ENCODE peak calls at places on chromosomes 6 and 20, in seven cellular contexts. N is SK-MEL-5, S is NCI-H1092, P is left cardiac atrium, O is hippocampal formation, G is RCC 7860, Y is BJ. C is an unnamed sample.
A peak's percentile ranks its signal among the peaks of the same experiment; 100 is the strongest.

GRCh38 chr6:29516108-29516507 is 28.4 kb upstream of the MAS1L start:
- DNase-seq in O (no peak), G (peak; percentile 63), P (no peak), S (no peak), Y (no peak), N (peak; percentile 61), C (peak; percentile 14)

GRCh38 chr6:17334265-17334664 is 53.1 kb downstream of the RBM24 start:
- DNase-seq in Y (no peak), N (no peak), G (peak; percentile 16), S (no peak), O (no peak), P (no peak), C (peak; percentile 6)

GRCh38 chr6:139472341-139473038 is 98.0 kb upstream of the CITED2 start:
- DNase-seq in O (no peak), P (no peak), G (no peak), S (no peak), Y (no peak), N (no peak), C (no peak)

GRCh38 chr6:34934516-34934915 is 45.5 kb downstream of the ANKS1A start:
- DNase-seq in N (no peak), Y (no peak), S (no peak), P (peak; percentile 90), O (no peak), G (no peak), C (no peak)

GRCh38 chr6:117548797-117549301 is 53.5 kb downstream of the GOPC start:
- DNase-seq in G (peak; percentile 79), O (no peak), S (no peak), N (no peak), P (no peak), Y (no peak), C (peak; percentile 76)

GRCh38 chr6:16334671-16335070 is 96.3 kb downstream of the GMPR start:
- DNase-seq in Y (peak; percentile 76), S (no peak), G (peak; percentile 74), O (no peak), N (peak; percentile 82), P (peak; percentile 70), C (peak; percentile 40)

GRCh38 chr6:29502597-29502996 is 14.8 kb upstream of the MAS1L start:
- DNase-seq in N (no peak), S (no peak), O (no peak), G (no peak), P (no peak), Y (no peak), C (no peak)

GRCh38 chr6:110201141-110201848 is 21.1 kb downstream of the CDC40 start:
- DNase-seq in N (no peak), P (no peak), O (no peak), G (no peak), Y (no peak), S (no peak), C (no peak)

GRCh38 chr6:134744301-134744700 is 205.6 kb downstream of the ALDH8A1 start:
- DNase-seq in P (no peak), Y (no peak), N (peak; percentile 29), G (no peak), O (no peak), S (no peak), C (no peak)

GRCh38 chr6:137223370-137224131 is 4.4 kb upstream of the IFNGR1 start:
- DNase-seq in G (no peak), N (no peak), O (no peak), S (no peak), Y (no peak), P (peak; percentile 66), C (no peak)

GRCh38 chr20:16740365-16741072 is 7.6 kb upstream of the OTOR start:
- DNase-seq in O (no peak), Y (no peak), N (no peak), G (no peak), P (no peak), S (no peak), C (no peak)

GRCh38 chr6:159172066-159172465 is 2.9 kb downstream of the FNDC1 start:
- DNase-seq in N (no peak), S (no peak), G (no peak), Y (no peak), O (no peak), P (no peak), C (no peak)